ENCODE peak calls at places on chromosomes 7 and 10, in four cellular contexts. One of them, this sample, is unnamed.

GRCh38 chr7:44639701-44640321 is 33.4 kb downstream of the OGDH start:
- DNase-seq in NCI-H1105 treated with DMSO at 0.1 percent for 48 hours: no peak
- DNase-seq in fibroblast of mammary gland: peak
- DNase-seq in NCI-H446: no peak
- DNase-seq in this sample: no peak

GRCh38 chr7:55242613-55243012 is 122.5 kb upstream of the LANCL2 start:
- DNase-seq in NCI-H1105 treated with DMSO at 0.1 percent for 48 hours: no peak
- DNase-seq in NCI-H446: no peak
- DNase-seq in fibroblast of mammary gland: peak
- DNase-seq in this sample: no peak

GRCh38 chr10:116271593-116272496 is 1.2 kb downstream of the GFRA1 start:
- DNase-seq in NCI-H446: no peak
- DNase-seq in fibroblast of mammary gland: no peak
- DNase-seq in NCI-H1105 treated with DMSO at 0.1 percent for 48 hours: no peak
- DNase-seq in this sample: no peak

GRCh38 chr10:95257849-95258248 is 33.0 kb downstream of the PDLIM1 start:
- DNase-seq in NCI-H1105 treated with DMSO at 0.1 percent for 48 hours: no peak
- DNase-seq in fibroblast of mammary gland: no peak
- DNase-seq in NCI-H446: no peak
- DNase-seq in this sample: no peak

GRCh38 chr7:116809636-116810266 is 52.6 kb upstream of the CAPZA2 start:
- DNase-seq in fibroblast of mammary gland: peak
- DNase-seq in NCI-H446: peak
- DNase-seq in NCI-H1105 treated with DMSO at 0.1 percent for 48 hours: peak
- DNase-seq in this sample: peak

GRCh38 chr10:128254486-128254885 is 128.3 kb upstream of the MKI67 start:
- DNase-seq in NCI-H446: no peak
- DNase-seq in fibroblast of mammary gland: peak
- DNase-seq in NCI-H1105 treated with DMSO at 0.1 percent for 48 hours: no peak
- DNase-seq in this sample: no peak

GRCh38 chr10:23438547-23439451 is at the start of gene OTUD1:
- DNase-seq in fibroblast of mammary gland: peak
- DNase-seq in NCI-H1105 treated with DMSO at 0.1 percent for 48 hours: peak
- DNase-seq in NCI-H446: no peak
- DNase-seq in this sample: peak

GRCh38 chr7:155316427-155317113 is 18.9 kb downstream of the INSIG1 start:
- DNase-seq in fibroblast of mammary gland: no peak
- DNase-seq in NCI-H446: no peak
- DNase-seq in NCI-H1105 treated with DMSO at 0.1 percent for 48 hours: no peak
- DNase-seq in this sample: no peak

GRCh38 chr7:7989133-7989984 is 20.8 kb downstream of the GLCCI1 start:
- DNase-seq in NCI-H1105 treated with DMSO at 0.1 percent for 48 hours: no peak
- DNase-seq in fibroblast of mammary gland: no peak
- DNase-seq in NCI-H446: no peak
- DNase-seq in this sample: no peak